ENCODE peak calls at places on chromosomes 3 and 15, in six cellular contexts. E, R, C, H, X and P are unnamed samples. For H3K9me3, the result is how much of the 10 kb centered on the place peaks cover.

GRCh38 chr3:143952569-143953069 is 19.0 kb upstream of the DIPK2A start:
- DNase-seq in H (peak), R (no peak), X (no peak), C (no peak), E (no peak), P (no peak)

GRCh38 chr3:168545591-168545990 is 449.9 kb upstream of the GOLIM4 start:
- DNase-seq in X (no peak), H (no peak), R (no peak), C (no peak), E (no peak), P (peak)

GRCh38 chr3:120681506-120682038 is 467 bp downstream of the HGD start:
- DNase-seq in X (no peak), C (no peak), R (no peak), E (no peak), H (no peak), P (no peak)

GRCh38 chr3:85081191-85081895 is 122.6 kb downstream of the CADM2 start:
- DNase-seq in X (no peak), E (no peak), C (no peak), R (no peak), H (no peak), P (peak)

GRCh38 chr15:33623010-33623409 is 312.2 kb downstream of the RYR3 start:
- DNase-seq in X (no peak), R (no peak), C (no peak), H (peak), E (no peak), P (no peak)

GRCh38 chr3:127455541-127456450 is 134.7 kb downstream of the TPRA1 start:
- DNase-seq in R (peak), E (peak), C (peak), H (peak), X (peak), P (peak)

GRCh38 chr3:154730221-154730620 is 300.2 kb upstream of the GPR149 start:
- DNase-seq in H (no peak), X (no peak), C (no peak), E (no peak), R (no peak), P (no peak)

GRCh38 chr15:20356444-20357138 is 185.0 kb downstream of the GOLGA6L6 start:
- DNase-seq in R (peak), X (peak), E (peak), H (peak), C (peak), P (peak)

GRCh38 chr15:69758291-69758771 is 305.7 kb downstream of the RPLP1 start:
- DNase-seq in R (peak), H (peak), E (no peak), C (no peak), X (no peak), P (peak)

GRCh38 chr3:20321391-20322047 is 135.5 kb upstream of the SGO1 start:
- DNase-seq in E (no peak), R (no peak), H (no peak), C (no peak), X (no peak), P (no peak)
- H3K9me3 ChIP-seq in E (under half), R (under half), H (under half), C (under half), X (under half), P (under half)

GRCh38 chr3:44712455-44713075 is at the start of gene ZNF502:
- DNase-seq in E (peak), H (no peak), X (peak), C (peak), R (peak), P (peak)
- H3K9me3 ChIP-seq in E (under half), H (under half), X (under half), C (under half), R (under half), P (under half)

GRCh38 chr3:187132666-187133065 is 6.6 kb downstream of the RPL39L start:
- DNase-seq in X (no peak), C (no peak), R (no peak), H (no peak), E (no peak), P (no peak)
- H3K9me3 ChIP-seq in X (under half), C (under half), R (under half), H (under half), E (under half), P (under half)

GRCh38 chr15:86493884-86494283 is 414.2 kb downstream of the AGBL1 start:
- DNase-seq in R (no peak), E (no peak), X (no peak), H (no peak), C (no peak), P (no peak)
- H3K9me3 ChIP-seq in R (under half), E (under half), X (under half), H (under half), C (under half), P (under half)

GRCh38 chr3:123522666-123523412 is 62.0 kb downstream of the HACD2 start:
- DNase-seq in X (no peak), R (no peak), H (no peak), C (no peak), E (no peak), P (no peak)
- H3K9me3 ChIP-seq in X (under half), R (under half), H (under half), C (under half), E (under half), P (under half)

DNA sequence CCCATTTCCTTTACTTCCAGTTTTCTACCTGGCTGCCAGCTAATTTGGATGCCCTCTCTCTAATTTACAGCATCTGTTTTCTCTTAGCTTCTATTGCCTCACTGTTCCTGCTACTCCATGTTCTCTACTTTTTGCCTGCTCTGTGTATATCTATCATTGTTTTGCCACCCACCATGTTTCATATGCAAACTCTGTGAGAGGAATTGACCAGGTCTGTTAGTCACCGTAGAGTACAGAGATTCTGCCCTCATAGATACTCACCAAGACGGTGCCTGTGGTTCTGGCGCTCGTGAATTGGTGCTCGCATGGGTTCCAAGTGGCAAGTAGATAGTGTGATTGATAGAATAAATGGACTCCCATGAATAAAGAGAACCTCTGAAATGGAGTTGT is 288.8 kb downstream of the CNTN6 start:
- DNase-seq in X (no peak), H (no peak), C (no peak), E (no peak), R (no peak), P (no peak)
- H3K9me3 ChIP-seq in X (under half), H (under half), C (under half), E (under half), R (under half), P (under half)